ENCODE peak calls at places on chromosomes 12 and 14, in eight cellular contexts. One of them, this sample, is unnamed.

GRCh38 chr14:34075095-34075744 is 124.3 kb upstream of the EGLN3 start:
- DNase-seq in uterus: no peak
- DNase-seq in osteoblast: no peak
- DNase-seq in lower lobe of right lung: no peak
- DNase-seq in astrocyte of the spinal cord: no peak
- DNase-seq in nephron progenitor cell: no peak
- DNase-seq in mammary epithelial cell: no peak
- DNase-seq in lung: no peak
- DNase-seq in this sample: no peak

GRCh38 chr12:42926232-42926631 is 336.7 kb upstream of the PRICKLE1 start:
- DNase-seq in uterus: no peak
- DNase-seq in osteoblast: no peak
- DNase-seq in lower lobe of right lung: no peak
- DNase-seq in astrocyte of the spinal cord: no peak
- DNase-seq in nephron progenitor cell: no peak
- DNase-seq in mammary epithelial cell: no peak
- DNase-seq in lung: no peak
- DNase-seq in this sample: no peak

GRCh38 chr12:55720894-55721444 is 776 bp downstream of the RDH5 start:
- DNase-seq in uterus: peak
- DNase-seq in osteoblast: peak
- DNase-seq in lower lobe of right lung: peak
- DNase-seq in astrocyte of the spinal cord: peak
- DNase-seq in nephron progenitor cell: no peak
- DNase-seq in mammary epithelial cell: peak
- DNase-seq in lung: peak
- DNase-seq in this sample: no peak

GRCh38 chr12:460301-461230 is 827 bp downstream of the B4GALNT3 start:
- DNase-seq in uterus: peak
- DNase-seq in osteoblast: peak
- DNase-seq in lower lobe of right lung: peak
- DNase-seq in astrocyte of the spinal cord: no peak
- DNase-seq in nephron progenitor cell: no peak
- DNase-seq in mammary epithelial cell: peak
- DNase-seq in lung: no peak
- DNase-seq in this sample: peak

GRCh38 chr14:81401420-81402122 is 1.4 kb upstream of the STON2 start:
- DNase-seq in uterus: no peak
- DNase-seq in osteoblast: peak
- DNase-seq in lower lobe of right lung: no peak
- DNase-seq in astrocyte of the spinal cord: peak
- DNase-seq in nephron progenitor cell: no peak
- DNase-seq in mammary epithelial cell: peak
- DNase-seq in lung: no peak
- DNase-seq in this sample: no peak

GRCh38 chr14:34874386-34875030 is 652 bp downstream of the BAZ1A start:
- DNase-seq in uterus: peak
- DNase-seq in osteoblast: peak
- DNase-seq in lower lobe of right lung: peak
- DNase-seq in astrocyte of the spinal cord: peak
- DNase-seq in nephron progenitor cell: peak
- DNase-seq in mammary epithelial cell: peak
- DNase-seq in lung: peak
- DNase-seq in this sample: peak

GRCh38 chr12:105967038-105967776 is 171.5 kb downstream of the NUAK1 start:
- DNase-seq in uterus: no peak
- DNase-seq in osteoblast: peak
- DNase-seq in lower lobe of right lung: no peak
- DNase-seq in astrocyte of the spinal cord: peak
- DNase-seq in nephron progenitor cell: no peak
- DNase-seq in mammary epithelial cell: no peak
- DNase-seq in lung: no peak
- DNase-seq in this sample: no peak

GRCh38 chr14:92950193-92950540 is 27.2 kb downstream of the CHGA start:
- DNase-seq in uterus: no peak
- DNase-seq in osteoblast: no peak
- DNase-seq in lower lobe of right lung: no peak
- DNase-seq in astrocyte of the spinal cord: no peak
- DNase-seq in nephron progenitor cell: no peak
- DNase-seq in mammary epithelial cell: no peak
- DNase-seq in lung: no peak
- DNase-seq in this sample: no peak

GRCh38 chr12:131832393-131833231 is 4.4 kb downstream of the MMP17 start:
- DNase-seq in uterus: peak
- DNase-seq in osteoblast: peak
- DNase-seq in lower lobe of right lung: peak
- DNase-seq in astrocyte of the spinal cord: no peak
- DNase-seq in nephron progenitor cell: no peak
- DNase-seq in mammary epithelial cell: peak
- DNase-seq in lung: no peak
- DNase-seq in this sample: no peak

GRCh38 chr12:130016986-130017385 is 113.2 kb upstream of the TMEM132D start:
- DNase-seq in uterus: no peak
- DNase-seq in osteoblast: no peak
- DNase-seq in lower lobe of right lung: no peak
- DNase-seq in astrocyte of the spinal cord: no peak
- DNase-seq in nephron progenitor cell: no peak
- DNase-seq in mammary epithelial cell: no peak
- DNase-seq in lung: no peak
- DNase-seq in this sample: no peak

GRCh38 chr12:75579552-75579951 is 68.1 kb upstream of the KRR1 start:
- DNase-seq in uterus: no peak
- DNase-seq in osteoblast: no peak
- DNase-seq in lower lobe of right lung: no peak
- DNase-seq in astrocyte of the spinal cord: no peak
- DNase-seq in nephron progenitor cell: no peak
- DNase-seq in mammary epithelial cell: no peak
- DNase-seq in lung: no peak
- DNase-seq in this sample: no peak

GRCh38 chr12:68776976-68777610 is 30.9 kb upstream of the MDM2 start:
- DNase-seq in uterus: no peak
- DNase-seq in osteoblast: no peak
- DNase-seq in lower lobe of right lung: no peak
- DNase-seq in astrocyte of the spinal cord: no peak
- DNase-seq in nephron progenitor cell: no peak
- DNase-seq in mammary epithelial cell: no peak
- DNase-seq in lung: no peak
- DNase-seq in this sample: no peak

GRCh38 chr14:71444030-71444822 is 488.0 kb upstream of the RGS6 start:
- DNase-seq in uterus: no peak
- DNase-seq in osteoblast: peak
- DNase-seq in lower lobe of right lung: no peak
- DNase-seq in astrocyte of the spinal cord: no peak
- DNase-seq in nephron progenitor cell: no peak
- DNase-seq in mammary epithelial cell: no peak
- DNase-seq in lung: no peak
- DNase-seq in this sample: no peak

DNA sequence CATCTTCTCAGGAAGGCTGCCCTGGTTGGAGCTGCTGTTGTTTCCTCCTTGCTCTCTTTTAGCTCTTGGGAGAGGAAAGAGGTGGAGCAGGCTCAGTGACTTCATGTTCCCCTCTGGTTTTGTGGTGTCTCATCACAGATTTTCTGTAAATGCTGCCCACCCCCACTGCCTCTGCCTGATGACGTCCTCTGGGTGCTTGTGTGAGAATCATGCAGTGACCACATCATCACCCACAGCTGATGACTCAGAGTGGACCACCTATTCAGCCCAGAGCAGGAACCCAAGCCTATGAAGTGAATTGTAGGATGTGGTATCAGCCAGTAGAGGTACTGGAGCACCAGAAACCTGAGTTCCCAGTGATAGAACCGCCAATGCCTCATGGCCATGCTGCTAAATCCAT is at the start of gene GZMB:
- DNase-seq in uterus: no peak
- DNase-seq in osteoblast: no peak
- DNase-seq in lower lobe of right lung: no peak
- DNase-seq in astrocyte of the spinal cord: no peak
- DNase-seq in nephron progenitor cell: no peak
- DNase-seq in mammary epithelial cell: peak
- DNase-seq in lung: no peak
- DNase-seq in this sample: no peak
- TF ChIP-seq CTCF in uterus: no peak
- TF ChIP-seq CTCF in osteoblast: no peak
- TF ChIP-seq CTCF in lower lobe of right lung: no peak
- TF ChIP-seq CTCF in astrocyte of the spinal cord: no peak
- TF ChIP-seq CTCF in nephron progenitor cell: no peak
- TF ChIP-seq CTCF in mammary epithelial cell: no peak
- TF ChIP-seq CTCF in lung: no peak
- TF ChIP-seq CTCF in this sample: no peak

GRCh38 chr12:10365716-10366433 is 24.0 kb downstream of the KLRK1 start:
- DNase-seq in uterus: no peak
- DNase-seq in osteoblast: no peak
- DNase-seq in lower lobe of right lung: no peak
- DNase-seq in astrocyte of the spinal cord: peak
- DNase-seq in nephron progenitor cell: no peak
- DNase-seq in mammary epithelial cell: peak
- DNase-seq in lung: no peak
- DNase-seq in this sample: no peak
- TF ChIP-seq CTCF in uterus: no peak
- TF ChIP-seq CTCF in osteoblast: peak
- TF ChIP-seq CTCF in lower lobe of right lung: peak
- TF ChIP-seq CTCF in astrocyte of the spinal cord: peak
- TF ChIP-seq CTCF in nephron progenitor cell: no peak
- TF ChIP-seq CTCF in mammary epithelial cell: peak
- TF ChIP-seq CTCF in lung: no peak
- TF ChIP-seq CTCF in this sample: peak

DNA sequence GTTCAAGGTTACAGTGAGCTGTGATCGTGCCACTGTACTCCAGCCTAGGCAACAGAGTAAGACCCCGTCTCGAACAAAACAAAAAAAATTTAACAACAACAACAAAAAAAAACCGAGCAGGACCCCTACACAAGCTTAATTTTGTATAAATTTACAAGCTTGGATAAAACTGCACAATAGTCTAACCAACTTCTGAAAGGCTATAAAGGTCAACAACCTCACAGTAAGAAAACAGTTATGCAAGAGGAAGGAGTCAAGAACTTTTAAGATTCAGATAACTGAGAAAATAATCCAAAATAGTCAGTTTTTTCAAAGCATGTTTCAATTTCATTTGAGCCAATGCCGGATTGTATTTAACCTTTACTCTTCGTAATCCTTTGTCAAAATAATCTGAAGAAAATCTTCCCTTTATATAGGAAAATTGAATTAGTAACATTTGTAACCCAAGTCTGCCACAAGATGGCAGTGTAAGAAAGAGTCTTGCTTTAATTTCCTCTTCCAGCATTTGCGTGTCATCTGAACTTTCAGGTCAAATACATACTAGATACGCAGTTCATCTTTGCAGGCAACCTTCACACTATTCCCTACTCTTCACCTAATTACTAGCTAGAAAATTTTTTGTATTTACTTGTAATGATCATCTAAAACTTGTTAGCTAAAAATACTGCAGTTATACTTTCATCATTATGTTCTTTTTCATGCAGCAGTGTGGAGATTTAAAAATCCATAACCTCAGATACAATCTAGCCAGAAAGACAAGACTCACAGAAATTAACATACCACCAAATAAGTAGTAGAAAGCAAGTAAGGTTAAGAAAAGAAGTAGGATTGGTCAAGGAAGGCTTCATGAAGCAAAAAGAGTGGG is 5.8 kb downstream of the CCNB1IP1 start:
- DNase-seq in uterus: no peak
- DNase-seq in osteoblast: no peak
- DNase-seq in lower lobe of right lung: no peak
- DNase-seq in astrocyte of the spinal cord: peak
- DNase-seq in nephron progenitor cell: no peak
- DNase-seq in mammary epithelial cell: peak
- DNase-seq in lung: no peak
- DNase-seq in this sample: no peak
- TF ChIP-seq CTCF in uterus: peak
- TF ChIP-seq CTCF in osteoblast: peak
- TF ChIP-seq CTCF in lower lobe of right lung: peak
- TF ChIP-seq CTCF in astrocyte of the spinal cord: peak
- TF ChIP-seq CTCF in nephron progenitor cell: peak
- TF ChIP-seq CTCF in mammary epithelial cell: peak
- TF ChIP-seq CTCF in lung: peak
- TF ChIP-seq CTCF in this sample: peak

GRCh38 chr14:24194873-24195185 is 412 bp downstream of the TM9SF1 start:
- DNase-seq in uterus: no peak
- DNase-seq in osteoblast: peak
- DNase-seq in lower lobe of right lung: no peak
- DNase-seq in astrocyte of the spinal cord: no peak
- DNase-seq in nephron progenitor cell: no peak
- DNase-seq in mammary epithelial cell: no peak
- DNase-seq in lung: no peak
- DNase-seq in this sample: no peak
- TF ChIP-seq CTCF in uterus: no peak
- TF ChIP-seq CTCF in osteoblast: no peak
- TF ChIP-seq CTCF in lower lobe of right lung: no peak
- TF ChIP-seq CTCF in astrocyte of the spinal cord: no peak
- TF ChIP-seq CTCF in nephron progenitor cell: no peak
- TF ChIP-seq CTCF in mammary epithelial cell: no peak
- TF ChIP-seq CTCF in lung: no peak
- TF ChIP-seq CTCF in this sample: no peak

GRCh38 chr14:59627011-59627520 is 50.5 kb upstream of the CCDC175 start:
- DNase-seq in uterus: no peak
- DNase-seq in osteoblast: no peak
- DNase-seq in lower lobe of right lung: no peak
- DNase-seq in astrocyte of the spinal cord: no peak
- DNase-seq in nephron progenitor cell: no peak
- DNase-seq in mammary epithelial cell: no peak
- DNase-seq in lung: no peak
- DNase-seq in this sample: no peak

GRCh38 chr14:59632381-59632780 is 55.8 kb upstream of the CCDC175 start:
- DNase-seq in uterus: no peak
- DNase-seq in osteoblast: peak
- DNase-seq in lower lobe of right lung: no peak
- DNase-seq in astrocyte of the spinal cord: peak
- DNase-seq in nephron progenitor cell: peak
- DNase-seq in mammary epithelial cell: peak
- DNase-seq in lung: no peak
- DNase-seq in this sample: peak

GRCh38 chr14:59629384-59630158 is 53.0 kb upstream of the CCDC175 start:
- DNase-seq in uterus: no peak
- DNase-seq in osteoblast: peak
- DNase-seq in lower lobe of right lung: no peak
- DNase-seq in astrocyte of the spinal cord: no peak
- DNase-seq in nephron progenitor cell: no peak
- DNase-seq in mammary epithelial cell: no peak
- DNase-seq in lung: no peak
- DNase-seq in this sample: no peak

GRCh38 chr14:59631237-59631636 is 54.6 kb upstream of the CCDC175 start:
- DNase-seq in uterus: no peak
- DNase-seq in osteoblast: no peak
- DNase-seq in lower lobe of right lung: no peak
- DNase-seq in astrocyte of the spinal cord: no peak
- DNase-seq in nephron progenitor cell: peak
- DNase-seq in mammary epithelial cell: peak
- DNase-seq in lung: no peak
- DNase-seq in this sample: no peak

GRCh38 chr14:59630281-59630963 is 53.8 kb upstream of the CCDC175 start:
- DNase-seq in uterus: no peak
- DNase-seq in osteoblast: peak
- DNase-seq in lower lobe of right lung: peak
- DNase-seq in astrocyte of the spinal cord: peak
- DNase-seq in nephron progenitor cell: peak
- DNase-seq in mammary epithelial cell: peak
- DNase-seq in lung: no peak
- DNase-seq in this sample: peak
- TF ChIP-seq CTCF in uterus: no peak
- TF ChIP-seq CTCF in osteoblast: no peak
- TF ChIP-seq CTCF in lower lobe of right lung: no peak
- TF ChIP-seq CTCF in astrocyte of the spinal cord: no peak
- TF ChIP-seq CTCF in nephron progenitor cell: no peak
- TF ChIP-seq CTCF in mammary epithelial cell: no peak
- TF ChIP-seq CTCF in lung: no peak
- TF ChIP-seq CTCF in this sample: peak

This sample was measured in neural crest cell.